ENCODE peak calls at places on chromosomes 1 and 21, in ten cellular contexts. B is lung, A is GM13977, Q is coronary artery, O is Calu3, E is astrocyte, S is GM20000, K is NB4, F is astrocyte of the spinal cord, V is lower lobe of right lung. X is an unnamed sample.

GRCh38 chr1:117026361-117026760 is 24.8 kb downstream of the CD101 start:
- DNase-seq in B (no peak), A (no peak), Q (no peak), O (no peak), E (peak; percentile 47), S (no peak), K (no peak), F (no peak), V (no peak), X (no peak)

GRCh38 chr21:15003463-15004135 is 61.2 kb downstream of the NRIP1 start:
- DNase-seq in B (no peak), A (no peak), Q (no peak), O (no peak), E (no peak), S (no peak), K (no peak), F (no peak), V (no peak), X (no peak)

GRCh38 chr1:188314557-188315137 is 1485.9 kb downstream of the PLA2G4A start:
- DNase-seq in B (no peak), A (no peak), Q (no peak), O (no peak), E (no peak), S (no peak), K (no peak), F (no peak), V (no peak), X (no peak)

GRCh38 chr1:65435987-65436386 is 15.5 kb downstream of the LEPR start:
- DNase-seq in B (no peak), A (no peak), Q (no peak), O (no peak), E (peak; percentile 76), S (no peak), K (no peak), F (peak; percentile 72), V (no peak), X (no peak)

GRCh38 chr21:32347351-32347750 is 45.5 kb downstream of the URB1 start:
- DNase-seq in B (no peak), A (no peak), Q (no peak), O (no peak), E (no peak), S (no peak), K (no peak), F (no peak), V (no peak), X (no peak)

GRCh38 chr1:11944358-11944981 is 10.0 kb downstream of the PLOD1 start:
- DNase-seq in B (no peak), A (no peak), Q (no peak), O (no peak), E (no peak), S (no peak), K (no peak), F (no peak), V (no peak), X (no peak)

GRCh38 chr1:208910161-208910560 is 666.0 kb upstream of the PLXNA2 start:
- DNase-seq in B (no peak), A (no peak), Q (no peak), O (no peak), E (no peak), S (no peak), K (no peak), F (no peak), V (no peak), X (no peak)

GRCh38 chr1:40036574-40036973 is 4.0 kb upstream of the CAP1 start:
- DNase-seq in B (no peak), A (no peak), Q (peak; percentile 82), O (no peak), E (peak; percentile 89), S (no peak), K (peak; percentile 35), F (peak; percentile 80), V (no peak), X (peak; percentile 69)

GRCh38 chr1:165619647-165620151 is 11.3 kb upstream of the MGST3 start:
- DNase-seq in B (no peak), A (no peak), Q (no peak), O (no peak), E (no peak), S (no peak), K (no peak), F (no peak), V (no peak), X (no peak)

GRCh38 chr1:201597551-201598230 is 58.8 kb downstream of the NAV1 start:
- DNase-seq in B (peak; percentile 94), A (no peak), Q (no peak), O (peak; percentile 85), E (no peak), S (no peak), K (no peak), F (no peak), V (peak; percentile 92), X (peak; percentile 78)

GRCh38 chr1:110873856-110874255 is 908 bp downstream of the CD53 start:
- DNase-seq in B (no peak), A (no peak), Q (no peak), O (no peak), E (no peak), S (no peak), K (peak; percentile 42), F (no peak), V (no peak), X (no peak)
- TF ChIP-seq CTCF in B (no peak), A (no peak), Q (no peak), O (no peak), E (no peak), S (no peak), K (no peak), F (no peak), V (no peak), X (no peak)

DNA sequence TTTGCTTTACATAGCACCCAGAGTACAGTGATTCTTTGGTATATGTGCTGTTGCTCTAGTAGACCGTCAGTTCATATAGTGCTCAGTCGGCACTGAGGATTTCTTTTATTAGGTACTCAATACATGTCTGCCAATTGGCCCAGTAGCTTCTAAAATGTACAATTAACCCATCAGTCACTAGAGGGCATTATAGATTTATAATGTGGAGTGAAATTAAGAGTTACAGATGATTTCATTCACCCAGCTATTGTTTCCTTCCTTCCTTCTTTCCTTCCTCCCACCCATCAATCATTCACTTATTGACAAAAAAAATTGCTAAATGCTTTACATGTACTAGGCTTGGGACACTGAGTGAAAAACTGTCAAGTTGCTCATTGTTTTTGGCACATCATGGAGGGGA is 263.6 kb upstream of the USP24 start:
- DNase-seq in B (no peak), A (peak; percentile 11), Q (no peak), O (no peak), E (peak; percentile 26), S (peak; percentile 20), K (peak; percentile 19), F (peak; percentile 62), V (no peak), X (peak; percentile 79)
- TF ChIP-seq CTCF in B (no peak), A (peak; percentile 26), Q (no peak), O (no peak), E (peak; percentile 26), S (no peak), K (no peak), F (peak; percentile 20), V (no peak), X (peak; percentile 70)

GRCh38 chr1:246001142-246001812 is 505.8 kb downstream of the SMYD3 start:
- DNase-seq in B (no peak), A (no peak), Q (no peak), O (no peak), E (peak; percentile 90), S (no peak), K (no peak), F (peak; percentile 87), V (no peak), X (peak; percentile 36)

GRCh38 chr1:246000638-246001015 is 506.5 kb downstream of the SMYD3 start:
- DNase-seq in B (no peak), A (no peak), Q (no peak), O (no peak), E (peak; percentile 53), S (no peak), K (no peak), F (peak; percentile 11), V (no peak), X (no peak)

GRCh38 chr1:246001821-246002220 is 505.3 kb downstream of the SMYD3 start:
- DNase-seq in B (no peak), A (no peak), Q (no peak), O (no peak), E (peak; percentile 65), S (no peak), K (no peak), F (no peak), V (no peak), X (no peak)

GRCh38 chr1:245997471-245998258 is 509.4 kb downstream of the SMYD3 start:
- DNase-seq in B (no peak), A (no peak), Q (no peak), O (peak; percentile 32), E (peak; percentile 72), S (no peak), K (no peak), F (peak; percentile 72), V (no peak), X (peak; percentile 86)

DNA sequence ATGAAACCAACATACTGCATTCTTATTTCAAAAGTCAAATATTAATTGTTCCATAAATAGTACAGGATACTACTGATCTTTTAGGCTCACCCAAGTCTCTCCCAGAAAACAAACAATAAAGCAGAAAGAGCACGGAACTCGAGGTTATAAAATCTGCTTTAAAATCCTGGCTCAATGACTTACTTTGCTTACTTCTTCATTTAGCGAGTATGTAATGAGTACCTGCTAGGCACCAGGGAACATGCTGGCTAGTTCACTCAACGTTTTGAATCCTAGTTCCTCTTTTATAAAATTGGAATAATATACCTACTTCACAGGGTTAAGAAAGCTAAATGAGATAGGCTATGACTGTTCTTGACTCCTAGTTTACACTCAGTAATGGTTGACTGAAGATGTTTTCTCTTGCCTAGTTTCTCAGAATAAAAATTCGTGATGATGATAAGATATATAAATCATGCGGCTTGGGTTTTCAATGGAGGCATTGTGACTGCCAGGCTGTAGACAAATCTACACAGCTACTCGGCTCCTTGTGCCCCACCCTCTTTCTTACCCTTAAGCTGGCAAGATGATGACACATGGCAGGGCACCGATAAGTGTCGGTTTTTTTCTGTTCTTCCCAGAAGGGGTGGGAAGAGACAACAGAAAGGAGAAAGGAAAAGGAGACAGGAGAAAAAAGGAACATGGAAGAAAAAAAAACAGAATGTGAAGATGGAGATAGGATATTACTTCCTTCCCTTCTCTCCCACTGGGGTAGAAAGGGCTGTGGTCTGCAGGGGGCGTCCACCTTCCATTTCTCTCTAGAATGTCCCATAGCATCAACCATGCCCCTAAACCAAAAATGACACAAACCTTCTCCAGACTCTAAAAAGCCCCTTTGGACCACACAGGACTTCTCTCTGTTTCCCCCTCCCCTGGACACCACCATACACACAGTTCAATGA is 507.1 kb downstream of the SMYD3 start:
- DNase-seq in B (no peak), A (peak; percentile 33), Q (no peak), O (no peak), E (no peak), S (no peak), K (peak; percentile 36), F (no peak), V (no peak), X (no peak)
- TF ChIP-seq CTCF in B (no peak), A (no peak), Q (no peak), O (no peak), E (no peak), S (no peak), K (no peak), F (no peak), V (no peak), X (no peak)

DNA sequence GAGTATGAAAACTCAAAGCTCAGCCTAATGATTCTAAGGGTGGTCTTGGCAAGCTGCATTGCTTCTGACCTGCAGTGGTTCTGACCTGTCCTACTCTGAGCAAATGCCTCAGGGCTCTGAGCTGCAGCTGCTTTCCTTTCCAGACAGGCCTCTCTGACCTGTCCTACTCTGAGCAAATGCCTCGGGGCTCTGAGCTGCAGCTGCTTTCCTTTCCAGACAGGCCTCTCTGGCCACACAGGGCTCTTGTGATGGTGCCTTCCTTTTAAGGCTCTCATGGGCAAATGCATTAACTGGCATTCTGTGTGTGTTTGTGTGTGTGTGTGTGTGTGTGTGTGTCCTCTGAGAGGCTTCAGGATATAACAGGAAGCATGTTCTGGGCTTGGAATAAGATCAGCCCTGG is 131.3 kb downstream of the NTPCR start:
- DNase-seq in B (no peak), A (no peak), Q (no peak), O (no peak), E (no peak), S (no peak), K (peak; percentile 44), F (peak; percentile 21), V (no peak), X (peak; percentile 76)
- TF ChIP-seq CTCF in B (no peak), A (no peak), Q (no peak), O (no peak), E (no peak), S (no peak), K (no peak), F (no peak), V (no peak), X (no peak)